ENCODE peak calls at places on chromosome 16, in five cellular contexts. One of them, this sample, is unnamed.
A peak's percentile ranks its signal among the peaks of the same experiment; 100 is the strongest.

GRCh38 chr16:56389554-56389953 is 35.8 kb downstream of the AMFR start:
- DNase-seq in heart left ventricle: no peak
- DNase-seq in progenitor cell of endocrine pancreas: no peak
- DNase-seq in ovary: no peak
- DNase-seq in glutamatergic neuron: no peak
- DNase-seq in this sample: no peak

GRCh38 chr16:27174007-27174406 is 29.3 kb upstream of the KDM8 start:
- DNase-seq in progenitor cell of endocrine pancreas: no peak
- DNase-seq in heart left ventricle: no peak
- DNase-seq in glutamatergic neuron: no peak
- DNase-seq in ovary: no peak
- DNase-seq in this sample: no peak

GRCh38 chr16:53829186-53829747 is 125.3 kb downstream of the FTO start:
- DNase-seq in glutamatergic neuron: no peak
- DNase-seq in progenitor cell of endocrine pancreas: no peak
- DNase-seq in ovary: no peak
- DNase-seq in heart left ventricle: no peak
- DNase-seq in this sample: no peak

GRCh38 chr16:19718624-19718965 is 524 bp downstream of the IQCK start:
- DNase-seq in heart left ventricle: no peak
- DNase-seq in progenitor cell of endocrine pancreas: no peak
- DNase-seq in glutamatergic neuron: no peak
- DNase-seq in ovary: no peak
- DNase-seq in this sample: no peak

GRCh38 chr16:79776243-79776884 is 175.8 kb upstream of the MAF start:
- DNase-seq in ovary: peak; percentile 50
- DNase-seq in glutamatergic neuron: peak; percentile 46
- DNase-seq in heart left ventricle: no peak
- DNase-seq in progenitor cell of endocrine pancreas: no peak
- DNase-seq in this sample: no peak

GRCh38 chr16:72612271-72612670 is 435.7 kb downstream of the ZFHX3 start:
- DNase-seq in progenitor cell of endocrine pancreas: no peak
- DNase-seq in heart left ventricle: no peak
- DNase-seq in ovary: no peak
- DNase-seq in glutamatergic neuron: no peak
- DNase-seq in this sample: no peak

GRCh38 chr16:17072104-17072503 is 398.7 kb downstream of the XYLT1 start:
- DNase-seq in heart left ventricle: no peak
- DNase-seq in progenitor cell of endocrine pancreas: no peak
- DNase-seq in ovary: no peak
- DNase-seq in glutamatergic neuron: no peak
- DNase-seq in this sample: no peak

GRCh38 chr16:51374346-51374745 is 223.3 kb upstream of the SALL1 start:
- DNase-seq in heart left ventricle: no peak
- DNase-seq in progenitor cell of endocrine pancreas: no peak
- DNase-seq in glutamatergic neuron: no peak
- DNase-seq in ovary: no peak
- DNase-seq in this sample: no peak

GRCh38 chr16:4935231-4935855 is 1.6 kb downstream of the PPL start:
- DNase-seq in ovary: peak; percentile 62
- DNase-seq in heart left ventricle: peak; percentile 68
- DNase-seq in glutamatergic neuron: no peak
- DNase-seq in progenitor cell of endocrine pancreas: no peak
- DNase-seq in this sample: no peak

GRCh38 chr16:54171855-54172537 is 114.6 kb downstream of the IRX3 start:
- DNase-seq in heart left ventricle: no peak
- DNase-seq in progenitor cell of endocrine pancreas: no peak
- DNase-seq in ovary: no peak
- DNase-seq in glutamatergic neuron: no peak
- DNase-seq in this sample: no peak

GRCh38 chr16:51144203-51144602 is 6.9 kb downstream of the SALL1 start:
- DNase-seq in ovary: no peak
- DNase-seq in glutamatergic neuron: no peak
- DNase-seq in heart left ventricle: no peak
- DNase-seq in progenitor cell of endocrine pancreas: no peak
- DNase-seq in this sample: no peak

GRCh38 chr16:3945751-3946603 is 65.5 kb upstream of the CREBBP start:
- DNase-seq in heart left ventricle: no peak
- DNase-seq in glutamatergic neuron: no peak
- DNase-seq in progenitor cell of endocrine pancreas: no peak
- DNase-seq in ovary: no peak
- DNase-seq in this sample: no peak

GRCh38 chr16:12086861-12087260 is 110.3 kb downstream of the SNX29 start:
- DNase-seq in heart left ventricle: no peak
- DNase-seq in glutamatergic neuron: no peak
- DNase-seq in progenitor cell of endocrine pancreas: no peak
- DNase-seq in ovary: no peak
- DNase-seq in this sample: no peak

GRCh38 chr16:55370762-55371482 is 46.9 kb downstream of the IRX6 start:
- DNase-seq in heart left ventricle: peak; percentile 77
- DNase-seq in ovary: peak; percentile 63
- DNase-seq in glutamatergic neuron: peak; percentile 77
- DNase-seq in progenitor cell of endocrine pancreas: peak; percentile 16
- DNase-seq in this sample: peak; percentile 58

GRCh38 chr16:13100970-13101369 is 199.6 kb downstream of the SHISA9 start:
- DNase-seq in heart left ventricle: no peak
- DNase-seq in glutamatergic neuron: no peak
- DNase-seq in ovary: no peak
- DNase-seq in progenitor cell of endocrine pancreas: no peak
- DNase-seq in this sample: no peak

GRCh38 chr16:58020628-58021521 is 4.7 kb upstream of the MMP15 start:
- DNase-seq in heart left ventricle: peak; percentile 69
- DNase-seq in glutamatergic neuron: peak; percentile 85
- DNase-seq in progenitor cell of endocrine pancreas: peak; percentile 54
- DNase-seq in ovary: peak; percentile 73
- DNase-seq in this sample: peak; percentile 72

GRCh38 chr16:75555213-75555706 is 792 bp downstream of the TMEM231 start:
- DNase-seq in heart left ventricle: peak; percentile 86
- DNase-seq in progenitor cell of endocrine pancreas: peak; percentile 59
- DNase-seq in glutamatergic neuron: peak; percentile 89
- DNase-seq in ovary: peak; percentile 62
- DNase-seq in this sample: peak; percentile 73

GRCh38 chr16:58280846-58281301 is 14.0 kb downstream of the PRSS54 start:
- DNase-seq in ovary: no peak
- DNase-seq in glutamatergic neuron: no peak
- DNase-seq in heart left ventricle: no peak
- DNase-seq in progenitor cell of endocrine pancreas: no peak
- DNase-seq in this sample: no peak

GRCh38 chr16:87407511-87408112 is 15.5 kb downstream of the MAP1LC3B start:
- DNase-seq in progenitor cell of endocrine pancreas: no peak
- DNase-seq in heart left ventricle: peak; percentile 37
- DNase-seq in glutamatergic neuron: no peak
- DNase-seq in ovary: peak; percentile 70
- DNase-seq in this sample: no peak

GRCh38 chr16:87851141-87851587 is 18.1 kb downstream of the SLC7A5 start:
- DNase-seq in glutamatergic neuron: no peak
- DNase-seq in heart left ventricle: no peak
- DNase-seq in ovary: no peak
- DNase-seq in progenitor cell of endocrine pancreas: no peak
- DNase-seq in this sample: no peak

GRCh38 chr16:56424791-56425438 is 430 bp downstream of the AMFR start:
- DNase-seq in ovary: peak; percentile 78
- DNase-seq in heart left ventricle: peak; percentile 47
- DNase-seq in progenitor cell of endocrine pancreas: peak; percentile 53
- DNase-seq in glutamatergic neuron: peak; percentile 60
- DNase-seq in this sample: peak; percentile 36

GRCh38 chr16:4309833-4310266 is 6.0 kb upstream of the GLIS2 start:
- DNase-seq in progenitor cell of endocrine pancreas: peak; percentile 70
- DNase-seq in glutamatergic neuron: peak; percentile 65
- DNase-seq in ovary: no peak
- DNase-seq in heart left ventricle: no peak
- DNase-seq in this sample: peak; percentile 56

GRCh38 chr16:28549301-28549899 is 4.3 kb upstream of the SGF29 start:
- DNase-seq in progenitor cell of endocrine pancreas: no peak
- DNase-seq in glutamatergic neuron: no peak
- DNase-seq in heart left ventricle: no peak
- DNase-seq in ovary: no peak
- DNase-seq in this sample: no peak

GRCh38 chr16:12133738-12134137 is 157.2 kb downstream of the SNX29 start:
- DNase-seq in glutamatergic neuron: no peak
- DNase-seq in heart left ventricle: no peak
- DNase-seq in progenitor cell of endocrine pancreas: no peak
- DNase-seq in ovary: no peak
- DNase-seq in this sample: no peak

GRCh38 chr16:46658925-46659324 is 30.1 kb downstream of the VPS35 start:
- DNase-seq in progenitor cell of endocrine pancreas: no peak
- DNase-seq in glutamatergic neuron: no peak
- DNase-seq in ovary: no peak
- DNase-seq in heart left ventricle: peak; percentile 38
- DNase-seq in this sample: no peak

GRCh38 chr16:87881327-87882200 is 12.3 kb upstream of the SLC7A5 start:
- DNase-seq in ovary: no peak
- DNase-seq in heart left ventricle: no peak
- DNase-seq in progenitor cell of endocrine pancreas: no peak
- DNase-seq in glutamatergic neuron: no peak
- DNase-seq in this sample: no peak

GRCh38 chr16:65122974-65123845 is 1.3 kb upstream of the CDH11 start:
- DNase-seq in ovary: peak; percentile 92
- DNase-seq in progenitor cell of endocrine pancreas: no peak
- DNase-seq in heart left ventricle: peak; percentile 52
- DNase-seq in glutamatergic neuron: peak; percentile 42
- DNase-seq in this sample: peak; percentile 6

DNA sequence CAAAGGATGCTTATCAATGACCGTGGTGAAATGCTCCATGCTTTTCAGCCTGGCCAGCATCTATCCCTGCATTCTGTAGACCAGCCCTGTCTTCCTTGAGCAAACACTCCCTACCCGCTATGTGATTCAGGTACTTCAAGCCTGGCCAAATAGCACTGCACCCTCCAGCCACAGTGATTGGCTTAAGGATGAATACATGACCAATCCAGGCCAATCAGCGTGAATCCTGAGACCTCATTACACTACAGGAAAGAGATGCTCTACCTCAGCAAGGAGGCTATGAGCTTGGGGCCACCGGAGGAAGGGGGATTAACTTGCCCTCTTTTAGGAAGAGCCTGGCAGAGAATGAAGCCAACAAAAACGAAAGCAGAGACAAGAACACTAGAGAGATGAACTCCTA is 162.5 kb downstream of the ZNF423 start:
- DNase-seq in glutamatergic neuron: no peak
- DNase-seq in ovary: no peak
- DNase-seq in heart left ventricle: no peak
- DNase-seq in progenitor cell of endocrine pancreas: no peak
- DNase-seq in this sample: no peak
- TF ChIP-seq CTCF in glutamatergic neuron: no peak
- TF ChIP-seq CTCF in ovary: no peak
- TF ChIP-seq CTCF in heart left ventricle: no peak
- TF ChIP-seq CTCF in progenitor cell of endocrine pancreas: no peak
- TF ChIP-seq CTCF in this sample: no peak

DNA sequence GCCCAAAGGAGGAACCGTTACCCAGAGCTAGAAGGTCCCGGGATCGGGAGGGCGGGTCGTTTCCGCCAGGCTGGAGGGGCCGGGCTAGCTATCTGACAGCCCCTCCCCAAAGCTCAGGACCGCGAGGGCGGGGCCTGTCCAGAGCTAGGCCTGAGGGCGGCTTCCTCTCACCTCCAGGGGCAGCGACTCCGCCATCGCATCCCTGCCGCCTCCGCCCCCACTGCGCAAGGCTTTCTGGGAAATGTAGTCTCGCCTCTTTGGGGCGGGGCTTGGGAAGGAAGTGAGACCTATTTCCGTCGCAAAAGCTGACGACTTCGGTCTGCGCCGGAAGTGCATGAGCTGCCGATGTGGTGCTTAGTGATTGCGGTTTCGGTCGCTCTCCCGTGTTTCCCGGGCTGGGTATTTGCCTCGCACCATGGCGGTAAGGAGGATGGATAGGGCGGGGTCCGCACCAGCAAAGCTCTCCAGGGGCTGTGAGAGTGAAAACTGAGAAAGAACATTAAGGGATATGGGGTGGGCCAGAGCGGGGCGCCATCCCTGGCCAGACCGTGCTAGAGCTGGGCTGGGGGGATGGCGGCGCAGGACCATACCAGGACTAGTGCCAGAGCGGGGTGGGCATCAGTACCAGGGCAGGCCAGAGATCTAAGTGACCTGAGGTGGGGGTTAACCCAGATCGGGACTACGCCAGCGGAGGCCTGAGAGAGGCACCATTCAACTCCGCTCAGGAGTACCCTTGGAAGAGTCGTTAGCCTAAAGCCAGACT is at the start of gene TMEM208:
- DNase-seq in heart left ventricle: peak; percentile 98
- DNase-seq in ovary: peak; percentile 98
- DNase-seq in glutamatergic neuron: peak; percentile 100
- DNase-seq in progenitor cell of endocrine pancreas: peak; percentile 98
- DNase-seq in this sample: peak; percentile 98
- TF ChIP-seq CTCF in heart left ventricle: no peak
- TF ChIP-seq CTCF in ovary: peak; percentile 34
- TF ChIP-seq CTCF in glutamatergic neuron: no peak
- TF ChIP-seq CTCF in progenitor cell of endocrine pancreas: peak; percentile 24
- TF ChIP-seq CTCF in this sample: no peak

DNA sequence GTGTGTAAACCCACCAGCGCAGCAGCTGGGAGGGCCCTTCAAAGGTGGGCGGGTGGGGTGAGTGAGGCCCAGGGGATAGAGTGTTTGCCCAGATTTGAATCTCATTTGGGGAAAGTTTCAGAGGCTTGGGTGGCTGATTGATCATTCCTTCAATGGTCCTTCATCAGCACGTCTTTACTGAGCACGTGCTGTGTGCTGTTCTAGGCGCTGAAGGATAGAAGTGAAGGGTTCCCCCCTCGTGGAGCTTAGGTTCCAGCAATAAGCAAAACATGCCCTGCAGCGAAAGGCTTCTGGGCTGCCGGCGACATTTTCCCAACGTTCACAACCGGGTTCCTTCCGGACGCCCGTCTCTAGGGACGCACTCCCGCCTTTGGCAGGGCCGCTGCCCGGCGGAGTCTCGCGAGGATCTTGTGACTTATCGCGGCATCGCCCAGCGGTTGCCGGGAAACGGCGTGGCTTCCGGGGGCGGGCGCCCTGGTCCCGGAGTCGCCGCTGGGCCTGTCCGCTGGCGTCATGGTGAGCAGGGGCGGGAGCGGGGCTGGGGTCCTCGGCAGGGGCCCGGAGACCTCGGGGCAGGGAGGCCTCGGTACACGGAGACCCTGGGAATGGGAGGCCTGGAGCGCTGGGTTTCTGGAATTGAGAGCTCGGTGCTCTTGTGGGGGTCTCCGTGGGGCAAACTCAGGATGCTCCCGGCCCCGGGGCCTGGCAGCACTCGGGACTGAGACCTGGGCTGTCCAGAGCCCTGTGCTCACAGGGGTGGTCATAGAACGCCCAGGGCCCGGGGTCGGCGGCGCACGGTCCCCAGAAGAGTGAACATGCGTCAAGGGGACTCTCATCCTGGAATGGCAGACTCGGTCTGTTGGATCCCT is 3.2 kb upstream of the DBNDD1 start:
- DNase-seq in progenitor cell of endocrine pancreas: peak; percentile 64
- DNase-seq in ovary: peak; percentile 95
- DNase-seq in glutamatergic neuron: peak; percentile 96
- DNase-seq in heart left ventricle: peak; percentile 94
- DNase-seq in this sample: no peak
- TF ChIP-seq CTCF in progenitor cell of endocrine pancreas: no peak
- TF ChIP-seq CTCF in ovary: no peak
- TF ChIP-seq CTCF in glutamatergic neuron: no peak
- TF ChIP-seq CTCF in heart left ventricle: no peak
- TF ChIP-seq CTCF in this sample: no peak

DNA sequence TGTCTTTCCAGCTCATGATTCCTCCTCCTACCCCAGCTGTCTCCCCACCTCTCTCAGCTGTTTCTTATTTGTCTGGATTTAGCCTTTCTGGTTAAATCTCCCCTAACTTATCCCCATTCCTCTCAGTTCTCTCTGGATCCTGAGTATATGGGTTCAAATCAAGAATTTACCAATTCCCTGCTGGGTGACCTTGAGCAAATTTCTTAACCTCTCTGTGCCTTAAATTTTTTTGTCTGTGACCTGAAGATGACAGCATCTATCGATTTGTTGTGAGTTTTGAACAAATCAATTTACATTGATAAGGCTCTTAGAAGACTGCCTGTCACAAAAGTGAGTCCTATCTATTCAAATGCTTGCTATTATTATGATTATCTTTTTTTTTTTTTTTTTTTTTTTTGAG is 2.0 kb upstream of the KCNG4 start:
- DNase-seq in heart left ventricle: no peak
- DNase-seq in ovary: no peak
- DNase-seq in progenitor cell of endocrine pancreas: no peak
- DNase-seq in glutamatergic neuron: no peak
- DNase-seq in this sample: no peak
- TF ChIP-seq CTCF in heart left ventricle: no peak
- TF ChIP-seq CTCF in ovary: no peak
- TF ChIP-seq CTCF in progenitor cell of endocrine pancreas: no peak
- TF ChIP-seq CTCF in glutamatergic neuron: no peak
- TF ChIP-seq CTCF in this sample: no peak